ENCODE peak calls at places on chromosomes 16 and 17, in six cellular contexts. Q is breast epithelium, A is K562, L is pancreas, O is lower lobe of right lung, T is fibroblast of lung. Z is an unnamed sample.

GRCh38 chr17:47649972-47650524 is 329 bp downstream of the KPNB1 start:
- DNase-seq in Q (peak; percentile 52), A (peak; percentile 72), L (peak; percentile 64), O (no peak), T (no peak), Z (no peak)

GRCh38 chr17:76561799-76562268 is 22.0 kb downstream of the PRCD start:
- DNase-seq in Q (no peak), A (no peak), L (no peak), O (no peak), T (peak; percentile 66), Z (no peak)

GRCh38 chr17:19331134-19331533 is 31.4 kb downstream of the B9D1 start:
- DNase-seq in Q (no peak), A (no peak), L (no peak), O (no peak), T (peak; percentile 93), Z (no peak)

GRCh38 chr17:46063239-46063638 is 64.2 kb downstream of the STH start:
- DNase-seq in Q (no peak), A (no peak), L (no peak), O (no peak), T (peak; percentile 87), Z (peak; percentile 58)

GRCh38 chr16:74921051-74921450 is 63.9 kb downstream of the WDR59 start:
- DNase-seq in Q (no peak), A (no peak), L (no peak), O (no peak), T (no peak), Z (no peak)

GRCh38 chr16:15518412-15519351 is 84.3 kb downstream of the BMERB1 start:
- DNase-seq in Q (no peak), A (no peak), L (no peak), O (no peak), T (peak; percentile 90), Z (peak; percentile 40)

GRCh38 chr16:7650446-7650845 is 317.8 kb downstream of the RBFOX1 start:
- DNase-seq in Q (no peak), A (no peak), L (no peak), O (no peak), T (no peak), Z (no peak)

GRCh38 chr17:74451557-74451956 is 14.9 kb upstream of the CD300A start:
- DNase-seq in Q (no peak), A (no peak), L (no peak), O (no peak), T (no peak), Z (no peak)

GRCh38 chr17:3802461-3803307 is 1.7 kb upstream of the ITGAE start:
- DNase-seq in Q (no peak), A (no peak), L (peak; percentile 37), O (no peak), T (peak; percentile 95), Z (no peak)

GRCh38 chr17:75490953-75491649 is 24.2 kb downstream of the CASKIN2 start:
- DNase-seq in Q (no peak), A (no peak), L (no peak), O (no peak), T (no peak), Z (no peak)

GRCh38 chr17:962650-963049 is 16.9 kb downstream of the NXN start:
- DNase-seq in Q (no peak), A (no peak), L (no peak), O (no peak), T (no peak), Z (no peak)

GRCh38 chr16:67162439-67163163 is 1.9 kb upstream of the HSF4 start:
- DNase-seq in Q (no peak), A (no peak), L (no peak), O (no peak), T (peak; percentile 27), Z (no peak)

GRCh38 chr16:13435415-13435814 is 484.5 kb upstream of the ERCC4 start:
- DNase-seq in Q (no peak), A (no peak), L (no peak), O (no peak), T (no peak), Z (no peak)

GRCh38 chr17:6046431-6046830 is 23.7 kb upstream of the WSCD1 start:
- DNase-seq in Q (no peak), A (no peak), L (no peak), O (no peak), T (peak; percentile 49), Z (no peak)

GRCh38 chr16:85202631-85203461 is 90.6 kb upstream of the CIBAR2 start:
- DNase-seq in Q (no peak), A (no peak), L (peak; percentile 91), O (peak; percentile 60), T (peak; percentile 94), Z (peak; percentile 67)

GRCh38 chr16:64410306-64410705 is 711.6 kb downstream of the CDH11 start:
- DNase-seq in Q (no peak), A (no peak), L (no peak), O (no peak), T (no peak), Z (no peak)

GRCh38 chr17:58387834-58388233 is 29.5 kb downstream of the RNF43 start:
- DNase-seq in Q (no peak), A (no peak), L (no peak), O (no peak), T (no peak), Z (no peak)

GRCh38 chr17:16273499-16273898 is 56.5 kb downstream of the PIGL start:
- DNase-seq in Q (no peak), A (no peak), L (no peak), O (no peak), T (peak; percentile 86), Z (no peak)

GRCh38 chr16:75019007-75019406 is 20.2 kb downstream of the ZNRF1 start:
- DNase-seq in Q (no peak), A (no peak), L (no peak), O (no peak), T (peak; percentile 48), Z (no peak)

GRCh38 chr16:4795181-4795827 is at the start of gene SMIM22:
- DNase-seq in Q (no peak), A (no peak), L (peak; percentile 79), O (peak; percentile 81), T (no peak), Z (no peak)

GRCh38 chr17:34899892-34900291 is 61.4 kb downstream of the CCT6B start:
- DNase-seq in Q (no peak), A (no peak), L (no peak), O (no peak), T (no peak), Z (no peak)

GRCh38 chr17:34892864-34893263 is 68.4 kb downstream of the CCT6B start:
- DNase-seq in Q (no peak), A (peak; percentile 60), L (no peak), O (no peak), T (no peak), Z (peak; percentile 21)

GRCh38 chr17:34894971-34895370 is 66.3 kb downstream of the CCT6B start:
- DNase-seq in Q (no peak), A (no peak), L (no peak), O (no peak), T (no peak), Z (no peak)

DNA sequence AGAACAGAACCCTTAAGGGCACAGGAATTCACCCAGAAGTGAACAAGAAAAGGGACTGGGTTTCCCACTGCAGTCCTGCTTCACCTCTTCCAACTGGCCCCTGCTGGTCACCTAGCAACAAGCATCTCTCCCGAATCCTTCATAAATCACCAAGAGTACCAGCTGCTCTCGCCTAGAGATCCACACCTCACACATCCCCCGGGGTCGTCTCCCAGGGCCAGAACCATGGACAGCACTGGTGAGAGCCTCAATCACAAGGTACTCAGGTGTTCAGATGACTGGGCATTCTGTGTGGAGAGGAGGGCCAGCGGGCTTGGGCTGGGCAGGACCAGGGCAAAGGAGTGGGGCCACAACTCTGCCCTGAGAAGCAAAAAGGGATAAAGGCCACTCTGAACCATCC is 65.9 kb downstream of the CCT6B start:
- DNase-seq in Q (no peak), A (no peak), L (no peak), O (no peak), T (no peak), Z (no peak)
- H3K4me3 ChIP-seq in Q (no peak overlapping the region), A (no peak overlapping the region), L (no peak overlapping the region), O (no peak overlapping the region), T (no peak overlapping the region), Z (no peak overlapping the region)

GRCh38 chr17:35051183-35051578 is 12.3 kb downstream of the RFFL start:
- DNase-seq in Q (no peak), A (no peak), L (no peak), O (no peak), T (no peak), Z (no peak)
- H3K9me3 ChIP-seq in Q (no peaks in the 10 kb centered on the region), A (no peaks in the 10 kb centered on the region), L (no peaks in the 10 kb centered on the region), O (no peaks in the 10 kb centered on the region), T (no peaks in the 10 kb centered on the region), Z (no peaks in the 10 kb centered on the region)

GRCh38 chr17:34579979-34580684 is 750 bp downstream of the TMEM132E start:
- DNase-seq in Q (peak; percentile 51), A (no peak), L (peak; percentile 33), O (no peak), T (no peak), Z (peak; percentile 55)

GRCh38 chr17:34578656-34579016 is 746 bp upstream of the TMEM132E start:
- DNase-seq in Q (peak; percentile 30), A (no peak), L (no peak), O (no peak), T (no peak), Z (no peak)

GRCh38 chr17:34579017-34579946 is at the start of gene TMEM132E:
- DNase-seq in Q (peak; percentile 57), A (no peak), L (peak; percentile 54), O (peak; percentile 59), T (peak; percentile 34), Z (no peak)

GRCh38 chr17:34575182-34575581 is 4.2 kb upstream of the TMEM132E start:
- DNase-seq in Q (no peak), A (no peak), L (no peak), O (no peak), T (no peak), Z (no peak)

DNA sequence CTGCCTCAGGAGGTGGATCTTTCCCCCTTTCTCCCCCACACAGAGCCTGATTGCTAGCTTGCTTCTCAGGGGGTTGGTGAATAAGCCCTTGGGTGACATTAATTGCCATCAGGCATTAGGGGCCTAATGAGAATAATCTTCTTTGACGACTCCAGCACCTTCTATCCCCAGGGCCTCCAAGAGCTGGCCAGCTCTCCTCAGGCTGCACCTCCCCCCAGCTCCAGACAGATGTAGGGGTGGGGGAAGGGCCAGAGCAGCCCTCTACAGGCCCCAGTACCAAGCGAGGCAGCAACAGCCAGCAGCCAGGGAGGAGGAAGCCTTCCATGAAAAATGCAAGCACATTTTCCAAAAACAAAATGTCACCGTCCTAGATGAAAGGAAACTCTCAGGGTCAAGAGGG is 1.4 kb upstream of the TMEM132E start:
- DNase-seq in Q (peak; percentile 15), A (no peak), L (no peak), O (no peak), T (no peak), Z (no peak)
- H3K27me3 ChIP-seq in Q (peaks cover 72% of the 10 kb centered on the region), A (no peaks in the 10 kb centered on the region), L (peaks cover 17% of the 10 kb centered on the region), O (peaks cover 92% of the 10 kb centered on the region), T (peaks cover 30% of the 10 kb centered on the region), Z (peaks cover 65% of the 10 kb centered on the region)

GRCh38 chr17:32820440-32820839 is 56.5 kb downstream of the MYO1D start:
- DNase-seq in Q (no peak), A (no peak), L (no peak), O (no peak), T (no peak), Z (no peak)

GRCh38 chr17:32826076-32826475 is 50.8 kb downstream of the MYO1D start:
- DNase-seq in Q (no peak), A (no peak), L (no peak), O (no peak), T (no peak), Z (no peak)

GRCh38 chr17:32819787-32820186 is 57.1 kb downstream of the MYO1D start:
- DNase-seq in Q (no peak), A (no peak), L (no peak), O (no peak), T (no peak), Z (no peak)

GRCh38 chr17:32824334-32824733 is 52.6 kb downstream of the MYO1D start:
- DNase-seq in Q (no peak), A (no peak), L (no peak), O (no peak), T (no peak), Z (no peak)

GRCh38 chr17:32822996-32823395 is 53.9 kb downstream of the MYO1D start:
- DNase-seq in Q (no peak), A (no peak), L (no peak), O (no peak), T (no peak), Z (no peak)
- H3K4me3 ChIP-seq in Q (peak overlapping the region; percentile 74), A (no peak overlapping the region), L (no peak overlapping the region), O (peak overlapping the region; percentile 45), T (no peak overlapping the region), Z (peak overlapping the region; percentile 17)